ENCODE peak calls at places on chromosome 1, in four cellular contexts. R, P, G and V are unnamed samples.

GRCh38 chr1:68327414-68327813 is 95.1 kb upstream of the WLS start:
- DNase-seq in G (no peak), R (no peak), P (peak; percentile 29), V (no peak)

GRCh38 chr1:59697138-59697811 is 117.5 kb upstream of the HOOK1 start:
- DNase-seq in P (peak; percentile 38), R (no peak), G (no peak), V (no peak)

GRCh38 chr1:8059161-8059622 is 33.1 kb upstream of the ERRFI1 start:
- DNase-seq in P (peak; percentile 86), G (no peak), R (no peak), V (no peak)

GRCh38 chr1:104855550-104855949 is 1105.9 kb downstream of the AMY1C start:
- DNase-seq in P (no peak), R (no peak), G (no peak), V (no peak)

GRCh38 chr1:23613191-23614126 is 54.2 kb upstream of the ID3 start:
- DNase-seq in P (no peak), G (peak; percentile 47), R (no peak), V (no peak)

GRCh38 chr1:19466112-19466561 is 19.2 kb downstream of the CAPZB start:
- DNase-seq in G (peak; percentile 24), P (no peak), R (no peak), V (no peak)

GRCh38 chr1:87950369-87950768 is 621.7 kb downstream of the LMO4 start:
- DNase-seq in P (no peak), G (no peak), R (no peak), V (no peak)

GRCh38 chr1:27332536-27333281 is 9.1 kb upstream of the SYTL1 start:
- DNase-seq in G (peak; percentile 63), P (peak; percentile 39), R (peak; percentile 57), V (no peak)

GRCh38 chr1:10211805-10212405 is 1.5 kb downstream of the KIF1B start:
- DNase-seq in P (no peak), R (peak; percentile 33), G (no peak), V (no peak)

GRCh38 chr1:32817815-32818786 is 648 bp downstream of the S100PBP start:
- DNase-seq in P (peak; percentile 42), R (peak; percentile 86), G (peak; percentile 83), V (peak; percentile 57)

GRCh38 chr1:180534199-180534598 is 24.6 kb upstream of the OVAAL start:
- DNase-seq in P (no peak), G (no peak), R (no peak), V (no peak)

GRCh38 chr1:12095822-12096263 is 32.7 kb downstream of the TNFRSF8 start:
- DNase-seq in G (no peak), P (no peak), R (no peak), V (no peak)
- H3K4me3 ChIP-seq in G (no peak overlapping the region), P (no peak overlapping the region), R (no peak overlapping the region), V (no peak overlapping the region)

DNA sequence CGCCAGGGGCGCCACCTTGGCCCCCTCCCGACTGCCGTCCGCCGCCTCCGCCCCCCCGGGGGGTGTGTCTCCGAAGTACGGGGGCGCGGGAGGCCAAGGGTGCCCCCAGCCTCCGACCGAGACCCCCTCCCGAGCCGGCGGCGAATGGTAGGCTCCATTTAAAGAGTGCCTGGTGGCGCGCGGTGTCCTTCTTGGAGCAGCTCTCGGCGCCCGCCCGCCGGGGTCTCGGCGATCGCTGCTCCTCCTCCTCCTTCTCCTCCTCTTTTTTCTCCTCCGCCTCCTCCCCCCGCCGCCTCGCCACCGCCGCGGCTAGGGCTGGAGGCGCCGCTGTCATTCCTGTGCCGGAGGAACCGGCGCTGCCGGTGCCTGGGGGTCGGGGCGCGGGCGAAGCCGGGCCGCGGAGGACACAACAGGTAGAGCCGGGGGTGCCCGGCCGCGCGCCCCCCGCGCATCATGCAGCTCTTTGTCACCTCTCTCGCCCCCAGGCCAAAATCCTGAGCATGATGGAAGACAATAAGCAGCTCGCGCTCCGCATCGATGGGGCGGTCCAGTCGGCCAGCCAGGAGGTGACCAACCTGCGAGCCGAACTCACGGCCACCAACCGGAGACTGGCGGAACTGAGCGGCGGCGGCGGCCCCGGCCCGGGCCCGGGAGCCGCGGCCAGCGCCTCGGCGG is at the start of gene KAZN:
- DNase-seq in R (peak; percentile 33), P (no peak), G (peak; percentile 28), V (no peak)
- H3K4me3 ChIP-seq in R (peak within 1 kb of the TSS; percentile 47), P (peak within 1 kb of the TSS; percentile 57), G (no peak within 1 kb of the TSS), V (peak within 1 kb of the TSS; percentile 28)

GRCh38 chr1:41660570-41661427 is 176.3 kb upstream of the EDN2 start:
- DNase-seq in R (no peak), G (no peak), P (peak; percentile 26), V (no peak)
- H3K4me3 ChIP-seq in R (peak overlapping the region; percentile 74), G (no peak overlapping the region), P (no peak overlapping the region), V (no peak overlapping the region)

DNA sequence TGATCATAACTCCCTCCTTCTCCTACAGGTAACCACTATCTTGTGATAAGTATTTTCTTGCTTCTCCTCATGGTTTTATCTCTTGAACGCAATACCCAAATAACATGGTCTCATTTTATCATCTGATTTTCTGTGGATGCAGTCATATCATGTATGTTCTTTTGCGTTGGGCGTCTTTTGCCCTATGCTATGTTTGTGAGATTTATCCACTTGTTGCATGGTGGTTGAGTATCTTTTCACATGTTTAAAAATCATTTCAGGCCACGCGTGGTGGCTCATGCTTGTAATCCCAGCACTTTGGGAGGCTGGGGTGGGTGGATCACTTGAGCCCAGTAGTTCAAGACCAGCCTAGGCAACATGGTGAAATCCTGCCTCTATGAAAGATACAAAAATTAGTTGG is 15.6 kb downstream of the PADI3 start:
- DNase-seq in R (no peak), P (no peak), G (no peak), V (no peak)
- H3K4me3 ChIP-seq in R (no peak overlapping the region), P (no peak overlapping the region), G (no peak overlapping the region), V (no peak overlapping the region)

GRCh38 chr1:151989131-151989868 is 4.4 kb downstream of the S100A10 start:
- DNase-seq in P (peak; percentile 91), R (peak; percentile 79), G (peak; percentile 69), V (peak; percentile 96)
- H3K4me3 ChIP-seq in P (peak overlapping the region; percentile 79), R (no peak overlapping the region), G (no peak overlapping the region), V (peak overlapping the region; percentile 14)

GRCh38 chr1:231162300-231162969 is 577 bp downstream of the TRIM67 start:
- DNase-seq in R (peak; percentile 29), P (peak; percentile 10), G (peak; percentile 57), V (no peak)

GRCh38 chr1:231161711-231162299 is at the start of gene TRIM67:
- DNase-seq in G (no peak), P (no peak), R (no peak), V (no peak)

GRCh38 chr1:231163831-231164427 is 2.1 kb downstream of the TRIM67 start:
- DNase-seq in G (no peak), R (no peak), P (no peak), V (no peak)

GRCh38 chr1:231160851-231161710 is 777 bp upstream of the TRIM67 start:
- DNase-seq in G (no peak), P (no peak), R (no peak), V (no peak)

DNA sequence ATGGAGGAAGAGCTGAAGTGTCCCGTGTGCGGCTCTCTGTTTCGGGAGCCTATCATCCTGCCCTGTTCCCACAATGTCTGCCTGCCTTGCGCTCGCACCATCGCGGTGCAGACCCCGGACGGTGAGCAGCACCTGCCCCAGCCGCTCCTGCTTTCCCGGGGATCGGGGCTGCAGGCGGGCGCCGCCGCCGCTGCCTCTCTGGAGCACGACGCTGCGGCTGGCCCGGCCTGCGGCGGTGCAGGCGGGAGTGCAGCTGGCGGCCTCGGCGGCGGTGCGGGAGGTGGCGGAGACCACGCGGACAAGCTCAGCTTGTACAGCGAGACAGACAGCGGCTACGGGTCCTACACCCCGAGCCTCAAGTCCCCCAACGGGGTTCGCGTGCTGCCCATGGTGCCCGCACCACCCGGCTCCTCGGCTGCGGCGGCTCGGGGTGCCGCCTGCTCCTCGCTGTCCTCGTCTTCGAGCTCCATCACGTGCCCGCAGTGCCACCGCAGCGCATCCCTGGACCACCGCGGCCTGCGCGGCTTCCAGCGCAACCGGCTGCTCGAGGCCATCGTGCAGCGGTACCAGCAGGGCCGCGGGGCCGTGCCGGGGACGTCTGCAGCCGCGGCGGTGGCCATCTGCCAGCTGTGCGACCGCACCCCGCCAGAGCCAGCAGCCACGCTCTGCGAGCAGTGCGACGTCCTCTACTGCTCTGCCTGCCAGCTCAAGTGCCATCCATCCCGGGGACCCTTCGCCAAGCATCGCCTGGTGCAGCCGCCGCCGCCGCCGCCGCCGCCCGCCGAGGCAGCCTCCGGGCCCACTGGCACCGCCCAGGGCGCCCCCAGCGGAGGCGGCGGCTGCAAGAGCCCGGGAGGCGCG is 1.3 kb downstream of the TRIM67 start:
- DNase-seq in G (no peak), P (no peak), R (no peak), V (no peak)
- H3K4me3 ChIP-seq in G (no peak overlapping the region), P (peak overlapping the region; percentile 17), R (peak overlapping the region; percentile 60), V (no peak overlapping the region)

DNA sequence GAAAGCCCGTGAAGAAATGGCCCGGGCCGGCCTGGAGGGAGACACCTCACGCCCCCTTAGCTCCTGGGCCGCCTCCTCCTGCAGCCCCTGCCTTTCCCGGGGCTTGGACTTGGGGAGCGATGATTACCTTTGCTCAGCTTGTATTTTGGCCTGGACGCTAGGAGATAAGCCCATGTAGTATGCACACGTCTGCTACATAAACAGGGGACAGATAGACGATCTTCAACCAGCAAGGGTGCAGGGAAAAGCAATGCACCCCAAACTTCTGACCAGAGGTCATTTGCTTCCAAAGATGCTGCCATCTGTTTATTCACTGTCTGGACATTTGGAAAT is 936 bp downstream of the TP73 start:
- DNase-seq in R (no peak), G (no peak), P (no peak), V (no peak)
- H3K4me3 ChIP-seq in R (no peak overlapping the region), G (no peak overlapping the region), P (no peak overlapping the region), V (no peak overlapping the region)

DNA sequence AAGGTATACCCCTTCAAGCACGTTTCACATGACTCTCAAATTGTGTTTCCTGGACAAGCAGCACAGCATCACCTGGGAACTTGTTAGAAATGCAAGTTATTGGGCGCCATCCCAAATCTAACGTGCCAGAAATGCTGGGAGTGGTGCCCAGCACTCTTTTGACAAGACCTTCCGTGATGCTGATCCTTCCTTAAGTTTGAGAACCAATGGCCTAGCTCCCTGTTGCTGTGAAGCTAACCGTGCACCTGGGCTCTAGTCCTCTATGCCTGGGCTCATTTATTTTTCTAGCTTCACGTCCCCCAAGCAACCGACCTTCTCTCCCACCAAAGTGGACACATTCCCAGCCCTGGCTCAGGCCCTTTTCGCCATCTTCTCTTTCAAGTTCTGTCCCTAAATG is 4.3 kb downstream of the BEST4 start:
- DNase-seq in R (no peak), P (peak; percentile 32), G (no peak), V (no peak)
- H3K4me3 ChIP-seq in R (peak overlapping the region; percentile 68), P (no peak overlapping the region), G (no peak overlapping the region), V (no peak overlapping the region)

GRCh38 chr1:220001095-220001501 is 45.2 kb downstream of the EPRS1 start:
- DNase-seq in R (no peak), G (no peak), P (no peak), V (no peak)
- H3K4me3 ChIP-seq in R (no peak overlapping the region), G (no peak overlapping the region), P (no peak overlapping the region), V (no peak overlapping the region)

DNA sequence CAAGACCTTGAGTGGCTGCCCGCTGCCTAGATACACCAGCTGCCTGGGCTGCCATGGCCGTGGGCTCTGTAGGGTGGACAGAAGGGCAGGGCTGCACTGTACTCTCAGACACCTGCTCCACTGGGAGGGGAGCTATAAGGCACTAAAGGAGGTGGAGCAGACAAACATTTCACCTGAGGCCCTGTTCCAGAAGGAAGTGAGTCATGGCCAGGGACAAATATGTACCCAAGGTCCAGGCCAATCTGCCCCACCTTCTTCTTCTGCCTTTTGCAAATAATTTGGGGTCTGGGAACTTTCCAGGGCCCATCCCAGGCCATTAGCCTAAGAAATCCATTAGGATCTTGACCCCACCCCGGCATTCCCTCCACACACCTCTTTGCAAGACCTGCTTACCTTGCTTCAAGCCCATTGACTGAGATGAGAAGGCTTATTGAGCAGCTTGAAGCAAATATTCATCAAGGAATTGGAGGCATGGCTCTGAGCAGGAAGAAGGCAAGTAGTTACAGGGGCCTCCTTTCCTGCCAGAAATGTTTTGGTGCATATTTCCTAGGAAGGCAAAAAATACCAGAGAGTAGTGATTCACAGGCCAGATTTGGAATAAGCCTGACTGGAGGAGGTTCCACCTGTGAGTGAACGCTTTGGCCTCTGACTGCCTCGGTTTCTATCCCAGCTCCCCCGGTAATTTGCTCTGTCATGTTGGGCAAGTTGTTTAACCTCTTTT is at the start of gene CAPN8:
- DNase-seq in P (peak; percentile 10), G (peak; percentile 72), R (no peak), V (no peak)
- H3K4me3 ChIP-seq in P (no peak within 1 kb of the TSS), G (no peak within 1 kb of the TSS), R (no peak within 1 kb of the TSS), V (no peak within 1 kb of the TSS)